ENCODE peak calls at places on chromosomes 4 and X, in five cellular contexts. One of them, this sample, is unnamed.

GRCh38 chr4:142098900-142099299 is 462.5 kb downstream of the IL15 start:
- DNase-seq in transverse colon: no peak
- DNase-seq in stomach: no peak
- DNase-seq in H1: no peak
- DNase-seq in upper lobe of left lung: no peak
- DNase-seq in this sample: no peak

GRCh38 chr4:8609824-8610350 is 17.3 kb downstream of the CPZ start:
- DNase-seq in transverse colon: no peak
- DNase-seq in stomach: no peak
- DNase-seq in H1: no peak
- DNase-seq in upper lobe of left lung: peak; percentile 32
- DNase-seq in this sample: no peak

GRCh38 chr4:184347251-184348239 is 126.8 kb downstream of the IRF2 start:
- DNase-seq in transverse colon: peak; percentile 72
- DNase-seq in stomach: peak; percentile 80
- DNase-seq in H1: peak; percentile 57
- DNase-seq in upper lobe of left lung: no peak
- DNase-seq in this sample: peak; percentile 73

GRCh38 chr4:67581208-67581857 is 22.8 kb downstream of the STAP1 start:
- DNase-seq in transverse colon: no peak
- DNase-seq in stomach: no peak
- DNase-seq in H1: no peak
- DNase-seq in upper lobe of left lung: no peak
- DNase-seq in this sample: no peak

GRCh38 chr4:186792994-186793393 is 69.3 kb upstream of the FAT1 start:
- DNase-seq in transverse colon: no peak
- DNase-seq in stomach: no peak
- DNase-seq in H1: no peak
- DNase-seq in upper lobe of left lung: no peak
- DNase-seq in this sample: no peak

GRCh38 chrX:13647709-13648212 is 5.2 kb upstream of the TCEANC start:
- DNase-seq in transverse colon: peak; percentile 60
- DNase-seq in stomach: peak; percentile 64
- DNase-seq in H1: no peak
- DNase-seq in upper lobe of left lung: no peak
- DNase-seq in this sample: peak; percentile 73

GRCh38 chr4:9762823-9763475 is 18.5 kb upstream of the DRD5 start:
- DNase-seq in transverse colon: peak; percentile 63
- DNase-seq in stomach: peak; percentile 51
- DNase-seq in H1: peak; percentile 67
- DNase-seq in upper lobe of left lung: no peak
- DNase-seq in this sample: no peak

GRCh38 chr4:118314221-118314620 is 38.6 kb downstream of the PRSS12 start:
- DNase-seq in transverse colon: no peak
- DNase-seq in stomach: no peak
- DNase-seq in H1: no peak
- DNase-seq in upper lobe of left lung: no peak
- DNase-seq in this sample: no peak

GRCh38 chr4:42519803-42520417 is 122.6 kb downstream of the SHISA3 start:
- DNase-seq in transverse colon: peak; percentile 18
- DNase-seq in stomach: peak; percentile 57
- DNase-seq in H1: peak; percentile 65
- DNase-seq in upper lobe of left lung: no peak
- DNase-seq in this sample: no peak

GRCh38 chrX:32137525-32137924 is 1065.7 kb upstream of the FTHL17 start:
- DNase-seq in transverse colon: no peak
- DNase-seq in stomach: no peak
- DNase-seq in H1: peak; percentile 54
- DNase-seq in upper lobe of left lung: no peak
- DNase-seq in this sample: no peak

GRCh38 chrX:19017271-19017670 is 33.4 kb upstream of the PHKA2 start:
- DNase-seq in transverse colon: no peak
- DNase-seq in stomach: no peak
- DNase-seq in H1: no peak
- DNase-seq in upper lobe of left lung: no peak
- DNase-seq in this sample: no peak

GRCh38 chr4:151415978-151416377 is 7.0 kb downstream of the FHIP1A start:
- DNase-seq in transverse colon: no peak
- DNase-seq in stomach: no peak
- DNase-seq in H1: no peak
- DNase-seq in upper lobe of left lung: no peak
- DNase-seq in this sample: no peak

GRCh38 chrX:84634201-84634782 is 132.0 kb upstream of the HDX start:
- DNase-seq in transverse colon: no peak
- DNase-seq in stomach: no peak
- DNase-seq in H1: no peak
- DNase-seq in upper lobe of left lung: no peak
- DNase-seq in this sample: no peak

GRCh38 chr4:7280906-7281305 is 88.6 kb downstream of the SORCS2 start:
- DNase-seq in transverse colon: no peak
- DNase-seq in stomach: no peak
- DNase-seq in H1: no peak
- DNase-seq in upper lobe of left lung: no peak
- DNase-seq in this sample: no peak

GRCh38 chr4:59728496-59728895 is 1471.6 kb upstream of the ADGRL3 start:
- DNase-seq in transverse colon: no peak
- DNase-seq in stomach: no peak
- DNase-seq in H1: no peak
- DNase-seq in upper lobe of left lung: no peak
- DNase-seq in this sample: no peak

GRCh38 chr4:122508083-122508482 is 51.6 kb upstream of the IL2 start:
- DNase-seq in transverse colon: no peak
- DNase-seq in stomach: no peak
- DNase-seq in H1: no peak
- DNase-seq in upper lobe of left lung: no peak
- DNase-seq in this sample: no peak

GRCh38 chr4:121950680-121951569 is 935 bp downstream of the TRPC3 start:
- DNase-seq in transverse colon: peak; percentile 27
- DNase-seq in stomach: peak; percentile 27
- DNase-seq in H1: peak; percentile 76
- DNase-seq in upper lobe of left lung: peak; percentile 76
- DNase-seq in this sample: peak; percentile 67

GRCh38 chr4:155391932-155392331 is 15.2 kb upstream of the MAP9 start:
- DNase-seq in transverse colon: no peak
- DNase-seq in stomach: no peak
- DNase-seq in H1: no peak
- DNase-seq in upper lobe of left lung: no peak
- DNase-seq in this sample: no peak

GRCh38 chr4:38177035-38177791 is 217.0 kb downstream of the PTTG2 start:
- DNase-seq in transverse colon: peak; percentile 46
- DNase-seq in stomach: peak; percentile 71
- DNase-seq in H1: no peak
- DNase-seq in upper lobe of left lung: no peak
- DNase-seq in this sample: no peak

GRCh38 chr4:102104278-102104677 is 241.0 kb downstream of the SLC39A8 start:
- DNase-seq in transverse colon: no peak
- DNase-seq in stomach: no peak
- DNase-seq in H1: no peak
- DNase-seq in upper lobe of left lung: no peak
- DNase-seq in this sample: no peak

GRCh38 chrX:18160369-18160768 is 60.3 kb downstream of the BEND2 start:
- DNase-seq in transverse colon: no peak
- DNase-seq in stomach: no peak
- DNase-seq in H1: no peak
- DNase-seq in upper lobe of left lung: no peak
- DNase-seq in this sample: no peak

GRCh38 chr4:59258002-59258401 is 1942.1 kb upstream of the ADGRL3 start:
- DNase-seq in transverse colon: no peak
- DNase-seq in stomach: no peak
- DNase-seq in H1: no peak
- DNase-seq in upper lobe of left lung: no peak
- DNase-seq in this sample: no peak

GRCh38 chr4:87543835-87544461 is 14.8 kb upstream of the SPARCL1 start:
- DNase-seq in transverse colon: no peak
- DNase-seq in stomach: no peak
- DNase-seq in H1: no peak
- DNase-seq in upper lobe of left lung: no peak
- DNase-seq in this sample: no peak

GRCh38 chrX:153387987-153388721 is 13.0 kb downstream of the PNMA6E start:
- DNase-seq in transverse colon: no peak
- DNase-seq in stomach: no peak
- DNase-seq in H1: no peak
- DNase-seq in upper lobe of left lung: no peak
- DNase-seq in this sample: no peak

GRCh38 chr4:16591867-16592266 is 306.6 kb downstream of the LDB2 start:
- DNase-seq in transverse colon: no peak
- DNase-seq in stomach: no peak
- DNase-seq in H1: no peak
- DNase-seq in upper lobe of left lung: no peak
- DNase-seq in this sample: no peak

GRCh38 chrX:723781-724180 is 93.2 kb downstream of the SHOX start:
- DNase-seq in transverse colon: no peak
- DNase-seq in stomach: no peak
- DNase-seq in H1: no peak
- DNase-seq in upper lobe of left lung: no peak
- DNase-seq in this sample: peak; percentile 2

GRCh38 chr4:105751718-105752299 is 43.2 kb downstream of the GSTCD start:
- DNase-seq in transverse colon: no peak
- DNase-seq in stomach: no peak
- DNase-seq in H1: no peak
- DNase-seq in upper lobe of left lung: no peak
- DNase-seq in this sample: no peak

GRCh38 chrX:17738002-17738713 is 865 bp downstream of the SCML1 start:
- DNase-seq in transverse colon: peak; percentile 50
- DNase-seq in stomach: peak; percentile 35
- DNase-seq in H1: peak; percentile 49
- DNase-seq in upper lobe of left lung: peak; percentile 80
- DNase-seq in this sample: peak; percentile 79

GRCh38 chr4:77501851-77502250 is 103.8 kb upstream of the CXCL13 start:
- DNase-seq in transverse colon: no peak
- DNase-seq in stomach: no peak
- DNase-seq in H1: no peak
- DNase-seq in upper lobe of left lung: no peak
- DNase-seq in this sample: no peak

GRCh38 chr4:78787392-78788004 is 11.3 kb downstream of the BMP2K start:
- DNase-seq in transverse colon: no peak
- DNase-seq in stomach: no peak
- DNase-seq in H1: no peak
- DNase-seq in upper lobe of left lung: no peak
- DNase-seq in this sample: no peak

GRCh38 chr4:125387770-125388169 is 73.0 kb downstream of the FAT4 start:
- DNase-seq in transverse colon: no peak
- DNase-seq in stomach: no peak
- DNase-seq in H1: no peak
- DNase-seq in upper lobe of left lung: no peak
- DNase-seq in this sample: no peak

GRCh38 chr4:177386416-177386815 is 55.8 kb downstream of the AGA start:
- DNase-seq in transverse colon: no peak
- DNase-seq in stomach: no peak
- DNase-seq in H1: no peak
- DNase-seq in upper lobe of left lung: no peak
- DNase-seq in this sample: no peak

GRCh38 chrX:130097507-130098201 is 12.6 kb downstream of the ELF4 start:
- DNase-seq in transverse colon: peak; percentile 74
- DNase-seq in stomach: peak; percentile 53
- DNase-seq in H1: no peak
- DNase-seq in upper lobe of left lung: peak; percentile 76
- DNase-seq in this sample: no peak
- TF ChIP-seq POLR2AphosphoS5 in transverse colon: peak; percentile 19
- TF ChIP-seq POLR2AphosphoS5 in stomach: no peak
- TF ChIP-seq POLR2AphosphoS5 in H1: no peak
- TF ChIP-seq POLR2AphosphoS5 in upper lobe of left lung: peak; percentile 26
- TF ChIP-seq POLR2AphosphoS5 in this sample: no peak

GRCh38 chr4:172362569-172362968 is 549.4 kb downstream of the GALNTL6 start:
- DNase-seq in transverse colon: no peak
- DNase-seq in stomach: no peak
- DNase-seq in H1: no peak
- DNase-seq in upper lobe of left lung: no peak
- DNase-seq in this sample: no peak
- TF ChIP-seq EP300 in transverse colon: no peak
- TF ChIP-seq EP300 in stomach: no peak
- TF ChIP-seq EP300 in H1: no peak
- TF ChIP-seq EP300 in upper lobe of left lung: no peak
- TF ChIP-seq EP300 in this sample: no peak

GRCh38 chrX:46444011-46444410 is 101.2 kb downstream of the ZNF674 start:
- DNase-seq in transverse colon: no peak
- DNase-seq in stomach: no peak
- DNase-seq in H1: no peak
- DNase-seq in upper lobe of left lung: no peak
- DNase-seq in this sample: no peak
- TF ChIP-seq POLR2AphosphoS5 in transverse colon: no peak
- TF ChIP-seq POLR2AphosphoS5 in stomach: no peak
- TF ChIP-seq POLR2AphosphoS5 in H1: no peak
- TF ChIP-seq POLR2AphosphoS5 in upper lobe of left lung: no peak
- TF ChIP-seq POLR2AphosphoS5 in this sample: no peak

GRCh38 chr4:129623233-129623632 is 527.3 kb downstream of the C4orf33 start:
- DNase-seq in transverse colon: no peak
- DNase-seq in stomach: no peak
- DNase-seq in H1: no peak
- DNase-seq in upper lobe of left lung: no peak
- DNase-seq in this sample: no peak
- TF ChIP-seq EP300 in transverse colon: no peak
- TF ChIP-seq EP300 in stomach: no peak
- TF ChIP-seq EP300 in H1: no peak
- TF ChIP-seq EP300 in upper lobe of left lung: no peak
- TF ChIP-seq EP300 in this sample: no peak

GRCh38 chr4:158802914-158803313 is 34.1 kb downstream of the FNIP2 start:
- DNase-seq in transverse colon: no peak
- DNase-seq in stomach: no peak
- DNase-seq in H1: no peak
- DNase-seq in upper lobe of left lung: no peak
- DNase-seq in this sample: no peak
- TF ChIP-seq POLR2AphosphoS5 in transverse colon: no peak
- TF ChIP-seq POLR2AphosphoS5 in stomach: no peak
- TF ChIP-seq POLR2AphosphoS5 in H1: no peak
- TF ChIP-seq POLR2AphosphoS5 in upper lobe of left lung: no peak
- TF ChIP-seq POLR2AphosphoS5 in this sample: no peak

GRCh38 chrX:68429216-68429615 is 4.1 kb downstream of the OPHN1 start:
- DNase-seq in transverse colon: no peak
- DNase-seq in stomach: no peak
- DNase-seq in H1: no peak
- DNase-seq in upper lobe of left lung: no peak
- DNase-seq in this sample: no peak
- TF ChIP-seq EP300 in transverse colon: no peak
- TF ChIP-seq EP300 in stomach: no peak
- TF ChIP-seq EP300 in H1: no peak
- TF ChIP-seq EP300 in upper lobe of left lung: no peak
- TF ChIP-seq EP300 in this sample: no peak

GRCh38 chr4:120066182-120066524 is 495 bp downstream of the MAD2L1 start:
- DNase-seq in transverse colon: no peak
- DNase-seq in stomach: no peak
- DNase-seq in H1: no peak
- DNase-seq in upper lobe of left lung: no peak
- DNase-seq in this sample: no peak
- TF ChIP-seq POLR2AphosphoS5 in transverse colon: no peak
- TF ChIP-seq POLR2AphosphoS5 in stomach: no peak
- TF ChIP-seq POLR2AphosphoS5 in H1: no peak
- TF ChIP-seq POLR2AphosphoS5 in upper lobe of left lung: no peak
- TF ChIP-seq POLR2AphosphoS5 in this sample: no peak

This sample was measured in sigmoid colon.